ENCODE peak calls at places on chromosome 15, in six cellular contexts. M is lower leg skin; F is neural progenitor cell; N is stimulated activated CD4-positive, alpha-beta T cell treated with anti-CD3 and anti-CD28 coated beads, TNF-alpha, amount 100 ng/mL, for 48 hours; R is CD4-positive, CD25-positive, alpha-beta regulatory T cell; E is CD4-positive, alpha-beta T cell. O is an unnamed sample.

GRCh38 chr15:101560722-101561583 is 71.4 kb upstream of the PCSK6 start:
- DNase-seq in M (peak), N (no peak), R (no peak), E (no peak), F (no peak), O (no peak)

GRCh38 chr15:71136159-71137137 is 21.2 kb downstream of the THSD4 start:
- DNase-seq in N (no peak), F (no peak), R (no peak), E (no peak), M (no peak), O (no peak)

GRCh38 chr15:64521726-64522164 is 61.4 kb downstream of the ZNF609 start:
- DNase-seq in M (no peak), R (no peak), F (peak), E (no peak), N (no peak), O (no peak)

GRCh38 chr15:91921188-91921820 is 67.8 kb downstream of the SLCO3A1 start:
- DNase-seq in R (no peak), N (no peak), M (no peak), E (no peak), F (no peak), O (no peak)

GRCh38 chr15:33104276-33104675 is 90.2 kb downstream of the FMN1 start:
- DNase-seq in R (no peak), M (no peak), F (no peak), E (no peak), N (peak), O (no peak)

GRCh38 chr15:101489633-101490407 is at the start of gene PCSK6:
- DNase-seq in N (no peak), M (peak), F (peak), R (no peak), E (no peak), O (no peak)

GRCh38 chr15:43518073-43518761 is 809 bp downstream of the MAP1A start:
- DNase-seq in F (peak), E (no peak), N (no peak), M (peak), R (no peak), O (no peak)

GRCh38 chr15:80468776-80469175 is 64.6 kb downstream of the ARNT2 start:
- DNase-seq in N (no peak), M (no peak), E (no peak), R (no peak), F (no peak), O (no peak)